ENCODE peak calls at places on chromosomes 12 and 14, in eight cellular contexts. W, B, H, M, Y, T, Z and Q are unnamed samples.

GRCh38 chr12:67957383-67957782 is 31.9 kb upstream of the IFNG-AS1 start:
- DNase-seq in W (no peak), B (no peak), H (no peak), M (no peak), Y (no peak), T (no peak), Z (no peak), Q (no peak)

GRCh38 chr14:78985668-78986073 is 815.5 kb downstream of the NRXN3 start:
- DNase-seq in W (peak), B (peak), H (no peak), M (no peak), Y (no peak), T (no peak), Z (no peak), Q (no peak)

GRCh38 chr12:65895759-65896656 is 71.7 kb downstream of the HMGA2 start:
- DNase-seq in W (peak), B (no peak), H (no peak), M (no peak), Y (no peak), T (no peak), Z (no peak), Q (no peak)

GRCh38 chr14:96590190-96590860 is 88.1 kb downstream of the PAPOLA start:
- DNase-seq in W (no peak), B (no peak), H (no peak), M (no peak), Y (no peak), T (no peak), Z (no peak), Q (no peak)

GRCh38 chr12:6778212-6778570 is 5.9 kb downstream of the LAG3 start:
- DNase-seq in W (no peak), B (peak), H (no peak), M (no peak), Y (no peak), T (no peak), Z (peak), Q (no peak)

GRCh38 chr14:79997509-79998210 is 213.6 kb downstream of the DIO2 start:
- DNase-seq in W (no peak), B (no peak), H (no peak), M (no peak), Y (no peak), T (no peak), Z (no peak), Q (no peak)

GRCh38 chr14:24430143-24430681 is 458 bp downstream of the KHNYN start:
- DNase-seq in W (peak), B (peak), H (no peak), M (no peak), Y (peak), T (peak), Z (peak), Q (peak)

GRCh38 chr14:63752449-63753169 is 24.7 kb upstream of the SGPP1 start:
- DNase-seq in W (no peak), B (no peak), H (no peak), M (no peak), Y (no peak), T (peak), Z (no peak), Q (no peak)

GRCh38 chr12:124381454-124382207 is 86.7 kb downstream of the RFLNA start:
- DNase-seq in W (no peak), B (peak), H (no peak), M (no peak), Y (peak), T (no peak), Z (peak), Q (no peak)

GRCh38 chr12:67663121-67663520 is 14.6 kb downstream of the DYRK2 start:
- DNase-seq in W (peak), B (peak), H (no peak), M (no peak), Y (no peak), T (no peak), Z (no peak), Q (no peak)

GRCh38 chr14:23091294-23092225 is 3.4 kb downstream of the ACIN1 start:
- DNase-seq in W (no peak), B (no peak), H (no peak), M (no peak), Y (no peak), T (no peak), Z (no peak), Q (no peak)

GRCh38 chr12:13205809-13206559 is 9.5 kb downstream of the EMP1 start:
- DNase-seq in W (no peak), B (peak), H (no peak), M (no peak), Y (no peak), T (peak), Z (no peak), Q (no peak)

GRCh38 chr14:22026527-22026926 is 352.9 kb upstream of the OR4E1 start:
- DNase-seq in W (no peak), B (no peak), H (no peak), M (no peak), Y (no peak), T (no peak), Z (no peak), Q (no peak)

GRCh38 chr14:76961631-76962302 is 66.7 kb downstream of the IRF2BPL start:
- DNase-seq in W (peak), B (peak), H (peak), M (peak), Y (peak), T (peak), Z (peak), Q (peak)

GRCh38 chr12:52494518-52494917 is 1.5 kb upstream of the KRT6A start:
- DNase-seq in W (no peak), B (peak), H (no peak), M (no peak), Y (peak), T (no peak), Z (no peak), Q (no peak)

GRCh38 chr12:32264995-32265394 is 134.4 kb upstream of the FGD4 start:
- DNase-seq in W (no peak), B (no peak), H (peak), M (no peak), Y (no peak), T (peak), Z (no peak), Q (peak)

GRCh38 chr14:89616425-89617141 is 199.6 kb upstream of the FOXN3 start:
- DNase-seq in W (no peak), B (peak), H (no peak), M (peak), Y (no peak), T (no peak), Z (no peak), Q (peak)